ENCODE peak calls at places on chromosomes 16 and 17, in nine cellular contexts. N is sigmoid colon, T is stomach, D is HepG2, B is tibial nerve, Q is A549, Y is GM12878, C is esophagus muscularis mucosa, A is H1. V is an unnamed sample.

GRCh38 chr17:47806026-47806912 is 15.3 kb downstream of the OSBPL7 start:
- DNase-seq in B (no peak), Q (no peak), T (peak), Y (no peak), N (no peak), C (no peak), A (no peak), D (no peak), V (no peak)

GRCh38 chr16:10180771-10181163 is 1.5 kb downstream of the GRIN2A start:
- DNase-seq in B (no peak), C (no peak), Q (peak), T (no peak), A (peak), D (peak), N (no peak), Y (no peak), V (peak)

GRCh38 chr17:80460286-80460881 is 16.0 kb downstream of the NPTX1 start:
- DNase-seq in B (no peak), A (no peak), N (peak), D (no peak), Y (no peak), Q (no peak), T (no peak), C (no peak), V (no peak)

GRCh38 chr17:72989074-72989610 is 103.3 kb downstream of the SLC39A11 start:
- DNase-seq in Q (no peak), C (no peak), A (no peak), D (no peak), B (no peak), Y (no peak), N (no peak), T (no peak), V (no peak)

GRCh38 chr16:84648595-84649510 is 542 bp downstream of the KLHL36 start:
- DNase-seq in Y (no peak), A (peak), T (peak), B (no peak), N (peak), C (no peak), Q (no peak), D (no peak), V (peak)

GRCh38 chr17:57913576-57914273 is 41.5 kb downstream of the CUEDC1 start:
- DNase-seq in Q (no peak), D (no peak), N (no peak), A (no peak), Y (no peak), C (no peak), B (no peak), T (no peak), V (no peak)

GRCh38 chr17:80861892-80862291 is 129.7 kb upstream of the CHMP6 start:
- DNase-seq in Y (no peak), A (no peak), T (no peak), B (no peak), N (peak), D (no peak), C (no peak), Q (peak), V (no peak)

GRCh38 chr17:74798239-74798707 is 22.1 kb upstream of the NAT9 start:
- DNase-seq in T (no peak), B (no peak), C (no peak), A (no peak), N (no peak), D (no peak), Y (no peak), Q (no peak), V (no peak)

GRCh38 chr16:82509636-82510035 is 117.1 kb upstream of the CDH13 start:
- DNase-seq in D (no peak), T (no peak), Q (no peak), Y (no peak), A (no peak), B (no peak), C (no peak), N (no peak), V (no peak)

GRCh38 chr17:50835563-50836231 is at the start of gene WFIKKN2:
- DNase-seq in Q (no peak), D (no peak), B (no peak), A (no peak), T (no peak), C (no peak), Y (no peak), N (peak), V (peak)

GRCh38 chr16:87930456-87930855 is 5.9 kb downstream of the CA5A start:
- DNase-seq in T (no peak), N (no peak), Q (no peak), A (no peak), B (no peak), C (no peak), D (peak), Y (no peak), V (no peak)

GRCh38 chr17:39183045-39183444 is 14.4 kb downstream of the CACNB1 start:
- DNase-seq in N (no peak), B (no peak), D (no peak), Q (no peak), T (no peak), A (no peak), C (no peak), Y (no peak), V (no peak)

GRCh38 chr17:76382803-76383644 is 1.4 kb upstream of the SPHK1 start:
- DNase-seq in T (peak), A (peak), D (peak), C (no peak), Q (peak), B (no peak), N (no peak), Y (no peak), V (peak)

GRCh38 chr17:2050871-2051387 is 4.0 kb upstream of the HIC1 start:
- DNase-seq in A (peak), D (no peak), Y (no peak), B (no peak), T (peak), Q (peak), N (peak), C (no peak), V (peak)

GRCh38 chr17:301681-302299 is 50.8 kb downstream of the RPH3AL start:
- DNase-seq in C (no peak), T (no peak), A (no peak), Q (no peak), N (peak), B (peak), Y (no peak), D (no peak), V (no peak)

GRCh38 chr16:75070055-75070841 is 46.3 kb downstream of the LDHD start:
- DNase-seq in T (peak), Q (peak), B (no peak), Y (no peak), D (peak), C (no peak), N (peak), A (no peak), V (peak)

GRCh38 chr16:4182581-4183257 is 59.2 kb downstream of the SRL start:
- DNase-seq in D (no peak), B (no peak), Y (no peak), A (no peak), Q (no peak), C (no peak), N (no peak), T (no peak), V (no peak)

GRCh38 chr16:8253718-8254117 is 336.6 kb downstream of the TMEM114 start:
- DNase-seq in B (no peak), D (no peak), N (no peak), Y (no peak), T (no peak), C (no peak), A (no peak), Q (no peak), V (no peak)

GRCh38 chr17:21160401-21160800 is 33.6 kb downstream of the DHRS7B start:
- DNase-seq in Y (no peak), N (no peak), A (no peak), T (no peak), B (no peak), D (no peak), C (no peak), Q (no peak), V (no peak)

GRCh38 chr17:4008496-4009163 is 44.4 kb upstream of the ATP2A3 start:
- DNase-seq in T (no peak), A (no peak), B (no peak), Y (no peak), Q (no peak), N (peak), C (no peak), D (no peak), V (no peak)

GRCh38 chr16:79492036-79492435 is 108.5 kb downstream of the MAF start:
- DNase-seq in A (no peak), B (no peak), Q (no peak), C (no peak), N (no peak), Y (no peak), D (no peak), T (no peak), V (no peak)

GRCh38 chr17:35773674-35774425 is 13.2 kb downstream of the C17orf50 start:
- DNase-seq in C (no peak), B (no peak), D (no peak), Q (no peak), N (no peak), Y (no peak), A (no peak), T (no peak), V (no peak)

GRCh38 chr16:68528686-68529379 is 10.3 kb upstream of the ZFP90 start:
- DNase-seq in A (peak), Y (peak), T (peak), B (peak), C (peak), Q (peak), D (peak), N (peak), V (peak)

GRCh38 chr16:88999457-89000206 is 22.6 kb upstream of the CBFA2T3 start:
- DNase-seq in B (no peak), D (no peak), Y (no peak), Q (no peak), A (no peak), T (no peak), N (no peak), C (no peak), V (no peak)

GRCh38 chr16:65837431-65837986 is 529.0 kb upstream of the CDH5 start:
- DNase-seq in A (no peak), C (no peak), N (no peak), T (no peak), D (no peak), Y (no peak), Q (no peak), B (no peak), V (no peak)

GRCh38 chr17:7667616-7668406 is 17.1 kb downstream of the ATP1B2 start:
- DNase-seq in C (no peak), Y (no peak), A (no peak), B (no peak), D (no peak), N (no peak), T (no peak), Q (no peak), V (no peak)

GRCh38 chr17:1275962-1276736 is 3.3 kb upstream of the TRARG1 start:
- DNase-seq in T (peak), A (peak), Y (no peak), D (peak), N (peak), B (peak), C (peak), Q (peak), V (peak)

GRCh38 chr16:69859105-69859969 is 91.8 kb upstream of the CLEC18A start:
- DNase-seq in N (no peak), B (no peak), T (peak), Y (no peak), C (no peak), D (peak), Q (peak), A (peak), V (no peak)

GRCh38 chr17:1649116-1649843 is 386 bp downstream of the RILP start:
- DNase-seq in N (peak), Q (peak), C (peak), B (peak), Y (no peak), T (peak), A (peak), D (peak), V (peak)

GRCh38 chr16:47983999-47984580 is 171.7 kb downstream of the ABCC12 start:
- DNase-seq in D (no peak), Q (no peak), N (no peak), A (no peak), C (peak), B (no peak), T (no peak), Y (no peak), V (no peak)

GRCh38 chr16:46859719-46860152 is 24.4 kb upstream of the GPT2 start:
- DNase-seq in T (peak), N (no peak), Q (peak), Y (no peak), B (no peak), A (no peak), D (peak), C (no peak), V (no peak)

GRCh38 chr16:49441366-49441780 is 67.8 kb downstream of the C16orf78 start:
- DNase-seq in C (no peak), A (peak), B (no peak), Y (peak), D (no peak), Q (no peak), N (no peak), T (peak), V (peak)

GRCh38 chr16:88444826-88445582 is 8.1 kb upstream of the ZFPM1 start:
- DNase-seq in A (no peak), B (no peak), T (no peak), Q (no peak), N (no peak), D (no peak), C (no peak), Y (no peak), V (no peak)

GRCh38 chr17:82228278-82228841 is 482 bp upstream of the SLC16A3 start:
- DNase-seq in N (peak), D (no peak), B (no peak), A (peak), C (no peak), Y (no peak), Q (no peak), T (peak), V (peak)

GRCh38 chr16:30470170-30470512 is 2.4 kb upstream of the ITGAL start:
- DNase-seq in C (no peak), A (no peak), D (no peak), Y (no peak), T (no peak), Q (no peak), N (no peak), B (no peak), V (no peak)

GRCh38 chr17:61235821-61236197 is 163.8 kb upstream of the TBX2 start:
- DNase-seq in T (no peak), A (no peak), D (peak), Q (no peak), N (no peak), C (no peak), B (no peak), Y (no peak), V (no peak)

GRCh38 chr17:58303981-58304734 is 23.4 kb upstream of the MPO start:
- DNase-seq in T (peak), A (peak), Y (no peak), B (no peak), Q (peak), D (peak), C (peak), N (peak), V (no peak)

GRCh38 chr17:57962441-57963148 is 7.4 kb upstream of the CUEDC1 start:
- DNase-seq in A (peak), D (no peak), T (no peak), Q (no peak), C (peak), N (no peak), Y (no peak), B (no peak), V (no peak)

GRCh38 chr16:48608452-48608851 is 1.5 kb downstream of the N4BP1 start:
- DNase-seq in C (no peak), Y (peak), A (no peak), D (no peak), Q (no peak), B (no peak), T (no peak), N (no peak), V (no peak)

DNA sequence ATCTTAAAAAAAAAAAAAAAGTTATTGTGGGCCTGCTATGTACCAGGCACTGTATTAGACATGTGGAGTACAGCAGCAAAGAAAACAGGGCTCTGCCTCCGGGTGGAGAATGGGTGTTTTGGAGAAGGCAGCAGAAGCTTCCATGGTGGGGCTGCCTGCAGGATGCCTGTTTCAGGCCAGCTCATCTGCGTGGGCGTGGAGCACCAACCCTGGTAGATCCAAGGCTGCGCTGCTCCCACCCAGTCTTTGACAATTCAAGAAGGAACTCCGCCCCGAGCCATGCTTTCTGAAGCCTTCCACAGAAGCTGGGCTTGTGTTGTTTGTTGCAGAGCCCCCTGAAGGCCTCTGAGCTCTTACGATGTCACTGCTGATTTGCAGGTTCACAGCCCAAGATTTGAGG is 23.2 kb upstream of the CACNG1 start:
- DNase-seq in Y (no peak), Q (no peak), B (no peak), D (no peak), A (no peak), N (no peak), C (no peak), T (no peak), V (no peak)
- TF ChIP-seq POLR2A in Y (no peak), Q (no peak), B (no peak), D (no peak), A (no peak), N (no peak), C (no peak), T (no peak), V (no peak)

GRCh38 chr16:14198603-14199002 is 127.5 kb downstream of the MRTFB start:
- DNase-seq in D (no peak), T (no peak), N (no peak), B (no peak), C (no peak), Q (no peak), A (no peak), Y (no peak), V (no peak)
- TF ChIP-seq EP300 in D (no peak), T (no peak), N (no peak), B (no peak), C (no peak), Q (no peak), A (no peak), Y (no peak), V (no peak)

GRCh38 chr17:17907469-17907868 is 64.7 kb downstream of the TOM1L2 start:
- DNase-seq in A (no peak), D (no peak), B (no peak), C (no peak), Q (no peak), Y (no peak), T (no peak), N (no peak), V (no peak)
- TF ChIP-seq CTCF in A (no peak), D (no peak), B (no peak), C (no peak), Q (no peak), Y (no peak), T (no peak), N (no peak), V (no peak)

GRCh38 chr17:65820306-65820705 is 258.9 kb upstream of the AXIN2 start:
- DNase-seq in Y (no peak), B (no peak), C (no peak), A (no peak), D (no peak), N (no peak), T (no peak), Q (no peak), V (no peak)
- TF ChIP-seq POLR2A in Y (no peak), B (no peak), C (no peak), A (no peak), D (no peak), N (no peak), T (no peak), Q (no peak), V (no peak)

DNA sequence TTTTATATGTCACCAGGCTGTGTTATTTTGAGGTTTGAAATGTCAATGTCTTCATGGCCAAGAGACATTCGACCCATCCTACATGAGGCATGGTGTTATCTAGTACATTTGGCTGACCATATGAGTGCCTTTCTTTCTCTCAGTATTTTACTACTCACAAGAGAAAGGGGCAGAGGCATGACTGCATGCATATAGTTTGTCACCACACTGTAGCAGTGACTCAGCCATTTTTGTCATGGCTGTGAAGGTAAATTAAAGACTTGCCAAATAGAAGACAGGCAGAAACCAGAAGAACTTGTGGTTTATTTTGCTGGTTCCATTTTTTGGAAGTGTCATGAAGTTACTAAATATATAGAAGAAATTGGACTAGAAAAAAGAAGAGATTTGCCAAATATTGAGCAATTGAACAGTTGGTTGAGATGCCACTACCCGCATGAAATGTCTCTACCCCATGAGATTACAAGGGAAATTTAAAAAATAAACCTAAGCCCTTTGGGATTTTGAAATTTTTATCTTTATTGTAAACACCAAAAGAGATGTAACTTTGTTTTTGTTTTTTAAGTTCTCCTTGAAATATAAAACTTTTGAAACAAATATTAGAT is 170.2 kb downstream of the CHD9 start:
- DNase-seq in Y (no peak), B (no peak), D (no peak), A (no peak), T (no peak), N (no peak), C (no peak), Q (peak), V (no peak)
- TF ChIP-seq EP300 in Y (no peak), B (no peak), D (no peak), A (no peak), T (no peak), N (no peak), C (no peak), Q (no peak), V (no peak)

DNA sequence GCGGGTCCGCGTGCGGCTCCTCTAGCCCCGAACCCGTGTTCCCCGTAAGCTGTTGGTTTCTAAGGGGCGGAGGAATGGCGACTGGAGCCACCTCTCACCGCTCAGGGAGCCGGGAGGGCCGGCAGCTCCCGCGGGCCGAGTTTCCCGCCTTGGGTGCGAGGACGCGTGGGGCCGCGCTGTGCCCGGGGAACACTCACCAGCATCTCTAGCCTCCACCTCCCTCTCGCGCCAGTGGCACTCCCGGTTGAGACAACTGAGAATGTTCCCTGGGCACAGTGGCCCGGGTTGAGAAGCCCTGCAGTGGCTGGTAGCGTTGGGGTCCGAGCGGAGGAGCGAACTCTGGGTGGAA is 560 bp downstream of the TELO2 start:
- DNase-seq in Y (no peak), Q (no peak), T (no peak), N (no peak), B (no peak), C (no peak), A (no peak), D (no peak), V (no peak)
- TF ChIP-seq CTCF in Y (no peak), Q (no peak), T (no peak), N (no peak), B (no peak), C (no peak), A (no peak), D (no peak), V (no peak)

DNA sequence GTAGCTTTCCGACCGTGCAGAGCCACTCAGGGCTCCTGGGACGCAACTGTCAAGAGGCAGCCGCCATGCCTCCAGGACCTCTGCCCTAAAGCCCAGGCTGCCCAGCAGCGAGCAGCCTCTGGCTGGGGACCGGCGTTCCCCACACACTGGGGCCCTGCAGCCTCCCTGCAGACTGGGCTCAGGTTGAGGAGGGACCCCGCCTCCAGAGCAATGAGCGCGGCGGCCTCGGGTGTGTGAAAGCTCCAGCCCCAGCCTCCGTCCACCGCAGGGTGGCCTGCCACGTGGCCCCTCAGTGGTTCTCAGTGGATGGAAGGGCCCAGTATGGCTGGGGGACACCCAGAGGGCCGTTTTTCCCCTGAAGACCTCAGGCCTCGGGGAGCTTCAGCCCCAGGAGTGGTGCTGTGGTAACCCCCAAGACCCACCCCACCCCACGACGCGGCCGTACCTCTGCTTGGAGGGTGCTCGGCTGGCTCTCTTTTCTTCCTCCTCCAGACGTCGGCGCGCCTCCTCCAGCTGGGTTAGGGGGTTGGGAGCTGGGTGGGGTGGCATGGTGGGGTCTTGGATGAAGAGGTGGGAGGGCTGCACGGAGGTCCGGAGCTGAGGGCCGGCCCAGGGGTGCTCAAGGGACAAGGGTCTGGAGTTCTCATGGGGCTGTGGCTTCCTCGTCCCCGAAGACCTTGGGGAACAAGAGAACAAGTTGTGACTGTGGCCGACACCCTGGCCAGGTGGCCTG is 10.2 kb downstream of the PDIA2 start:
- DNase-seq in C (no peak), Y (no peak), B (no peak), T (no peak), D (no peak), Q (no peak), A (no peak), N (no peak), V (no peak)
- TF ChIP-seq POLR2A in C (no peak), Y (no peak), B (no peak), T (no peak), D (no peak), Q (no peak), A (no peak), N (no peak), V (no peak)

V was measured in ovary.